ENCODE peak calls at places on chromosome 15, in eight cellular contexts. One of them, this sample, is unnamed.

GRCh38 chr15:78177447-78177873 is 28.3 kb downstream of the IDH3A start:
- DNase-seq in HepG2: peak
- DNase-seq in SK-N-SH: peak
- DNase-seq in GM12878: no peak
- DNase-seq in HCT116: peak
- DNase-seq in A549: peak
- DNase-seq in K562: peak
- DNase-seq in GM23338: peak
- DNase-seq in this sample: no peak

GRCh38 chr15:40927497-40928346 is 1.4 kb upstream of the DLL4 start:
- DNase-seq in HepG2: no peak
- DNase-seq in SK-N-SH: peak
- DNase-seq in GM12878: no peak
- DNase-seq in HCT116: no peak
- DNase-seq in A549: no peak
- DNase-seq in K562: peak
- DNase-seq in GM23338: peak
- DNase-seq in this sample: no peak

GRCh38 chr15:62324382-62324781 is 159.3 kb upstream of the C2CD4B start:
- DNase-seq in HepG2: no peak
- DNase-seq in SK-N-SH: no peak
- DNase-seq in GM12878: no peak
- DNase-seq in HCT116: no peak
- DNase-seq in A549: no peak
- DNase-seq in K562: no peak
- DNase-seq in GM23338: no peak
- DNase-seq in this sample: no peak

GRCh38 chr15:44623178-44623577 is 40.3 kb downstream of the SPG11 start:
- DNase-seq in HepG2: no peak
- DNase-seq in SK-N-SH: no peak
- DNase-seq in GM12878: no peak
- DNase-seq in HCT116: no peak
- DNase-seq in A549: no peak
- DNase-seq in K562: no peak
- DNase-seq in GM23338: no peak
- DNase-seq in this sample: no peak

GRCh38 chr15:89358755-89359439 is 24.3 kb upstream of the POLG start:
- DNase-seq in HepG2: peak
- DNase-seq in SK-N-SH: peak
- DNase-seq in GM12878: peak
- DNase-seq in HCT116: peak
- DNase-seq in A549: peak
- DNase-seq in K562: peak
- DNase-seq in GM23338: peak
- DNase-seq in this sample: peak

GRCh38 chr15:76195506-76196285 is 115.6 kb downstream of the ETFA start:
- DNase-seq in HepG2: peak
- DNase-seq in SK-N-SH: no peak
- DNase-seq in GM12878: no peak
- DNase-seq in HCT116: no peak
- DNase-seq in A549: no peak
- DNase-seq in K562: no peak
- DNase-seq in GM23338: no peak
- DNase-seq in this sample: no peak

GRCh38 chr15:77430652-77431051 is 10.0 kb downstream of the HMG20A start:
- DNase-seq in HepG2: no peak
- DNase-seq in SK-N-SH: no peak
- DNase-seq in GM12878: no peak
- DNase-seq in HCT116: no peak
- DNase-seq in A549: no peak
- DNase-seq in K562: no peak
- DNase-seq in GM23338: no peak
- DNase-seq in this sample: no peak

GRCh38 chr15:77180757-77181156 is 109.8 kb upstream of the TSPAN3 start:
- DNase-seq in HepG2: no peak
- DNase-seq in SK-N-SH: no peak
- DNase-seq in GM12878: no peak
- DNase-seq in HCT116: no peak
- DNase-seq in A549: no peak
- DNase-seq in K562: no peak
- DNase-seq in GM23338: no peak
- DNase-seq in this sample: no peak

GRCh38 chr15:84924074-84924700 is 39.7 kb downstream of the SLC28A1 start:
- DNase-seq in HepG2: no peak
- DNase-seq in SK-N-SH: no peak
- DNase-seq in GM12878: no peak
- DNase-seq in HCT116: no peak
- DNase-seq in A549: no peak
- DNase-seq in K562: no peak
- DNase-seq in GM23338: no peak
- DNase-seq in this sample: no peak

GRCh38 chr15:89097313-89097712 is 9.1 kb downstream of the ABHD2 start:
- DNase-seq in HepG2: no peak
- DNase-seq in SK-N-SH: no peak
- DNase-seq in GM12878: no peak
- DNase-seq in HCT116: no peak
- DNase-seq in A549: no peak
- DNase-seq in K562: no peak
- DNase-seq in GM23338: no peak
- DNase-seq in this sample: no peak

GRCh38 chr15:61528590-61528929 is 299.5 kb upstream of the RORA start:
- DNase-seq in HepG2: no peak
- DNase-seq in SK-N-SH: no peak
- DNase-seq in GM12878: no peak
- DNase-seq in HCT116: no peak
- DNase-seq in A549: no peak
- DNase-seq in K562: no peak
- DNase-seq in GM23338: peak
- DNase-seq in this sample: no peak

GRCh38 chr15:70863450-70864218 is 9.7 kb upstream of the LARP6 start:
- DNase-seq in HepG2: peak
- DNase-seq in SK-N-SH: no peak
- DNase-seq in GM12878: no peak
- DNase-seq in HCT116: peak
- DNase-seq in A549: peak
- DNase-seq in K562: no peak
- DNase-seq in GM23338: no peak
- DNase-seq in this sample: no peak

GRCh38 chr15:77874071-77874470 is 203.4 kb downstream of the TBC1D2B start:
- DNase-seq in HepG2: no peak
- DNase-seq in SK-N-SH: no peak
- DNase-seq in GM12878: no peak
- DNase-seq in HCT116: no peak
- DNase-seq in A549: no peak
- DNase-seq in K562: no peak
- DNase-seq in GM23338: no peak
- DNase-seq in this sample: no peak

GRCh38 chr15:70478251-70478990 is 284.9 kb downstream of the UACA start:
- DNase-seq in HepG2: no peak
- DNase-seq in SK-N-SH: peak
- DNase-seq in GM12878: no peak
- DNase-seq in HCT116: no peak
- DNase-seq in A549: no peak
- DNase-seq in K562: no peak
- DNase-seq in GM23338: no peak
- DNase-seq in this sample: peak

GRCh38 chr15:23467110-23467600 is 20.1 kb upstream of the GOLGA6L2 start:
- DNase-seq in HepG2: peak
- DNase-seq in SK-N-SH: peak
- DNase-seq in GM12878: no peak
- DNase-seq in HCT116: peak
- DNase-seq in A549: peak
- DNase-seq in K562: peak
- DNase-seq in GM23338: peak
- DNase-seq in this sample: no peak

GRCh38 chr15:55707523-55707922 is 35.4 kb downstream of the PRTG start:
- DNase-seq in HepG2: no peak
- DNase-seq in SK-N-SH: no peak
- DNase-seq in GM12878: no peak
- DNase-seq in HCT116: no peak
- DNase-seq in A549: no peak
- DNase-seq in K562: no peak
- DNase-seq in GM23338: no peak
- DNase-seq in this sample: no peak

DNA sequence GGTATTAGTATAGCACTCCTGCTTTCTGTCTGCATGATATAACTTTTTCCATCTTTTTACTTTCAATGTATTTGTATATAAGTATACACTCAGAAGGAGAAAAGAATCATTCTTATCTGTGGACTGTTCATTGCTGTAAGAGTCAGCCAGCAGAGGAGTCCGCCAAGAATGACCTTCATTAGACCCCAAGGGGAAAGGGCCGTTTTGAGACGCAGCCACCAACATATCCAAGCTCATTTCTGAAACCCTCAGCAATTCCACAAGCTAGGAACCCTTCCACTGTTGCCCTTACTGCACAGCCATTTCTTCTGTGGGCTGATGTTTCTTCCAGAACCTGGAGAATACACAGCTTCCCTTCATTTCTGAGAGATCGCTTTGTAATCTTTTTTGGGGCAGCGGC is 301.8 kb downstream of the ADAMTS17 start:
- DNase-seq in HepG2: no peak
- DNase-seq in SK-N-SH: no peak
- DNase-seq in GM12878: no peak
- DNase-seq in HCT116: no peak
- DNase-seq in A549: no peak
- DNase-seq in K562: no peak
- DNase-seq in GM23338: no peak
- DNase-seq in this sample: no peak
- TF ChIP-seq REST in HepG2: no peak
- TF ChIP-seq REST in SK-N-SH: no peak
- TF ChIP-seq REST in GM12878: no peak
- TF ChIP-seq REST in HCT116: no peak
- TF ChIP-seq REST in A549: no peak
- TF ChIP-seq REST in K562: no peak
- TF ChIP-seq REST in GM23338: no peak
- TF ChIP-seq REST in this sample: no peak

DNA sequence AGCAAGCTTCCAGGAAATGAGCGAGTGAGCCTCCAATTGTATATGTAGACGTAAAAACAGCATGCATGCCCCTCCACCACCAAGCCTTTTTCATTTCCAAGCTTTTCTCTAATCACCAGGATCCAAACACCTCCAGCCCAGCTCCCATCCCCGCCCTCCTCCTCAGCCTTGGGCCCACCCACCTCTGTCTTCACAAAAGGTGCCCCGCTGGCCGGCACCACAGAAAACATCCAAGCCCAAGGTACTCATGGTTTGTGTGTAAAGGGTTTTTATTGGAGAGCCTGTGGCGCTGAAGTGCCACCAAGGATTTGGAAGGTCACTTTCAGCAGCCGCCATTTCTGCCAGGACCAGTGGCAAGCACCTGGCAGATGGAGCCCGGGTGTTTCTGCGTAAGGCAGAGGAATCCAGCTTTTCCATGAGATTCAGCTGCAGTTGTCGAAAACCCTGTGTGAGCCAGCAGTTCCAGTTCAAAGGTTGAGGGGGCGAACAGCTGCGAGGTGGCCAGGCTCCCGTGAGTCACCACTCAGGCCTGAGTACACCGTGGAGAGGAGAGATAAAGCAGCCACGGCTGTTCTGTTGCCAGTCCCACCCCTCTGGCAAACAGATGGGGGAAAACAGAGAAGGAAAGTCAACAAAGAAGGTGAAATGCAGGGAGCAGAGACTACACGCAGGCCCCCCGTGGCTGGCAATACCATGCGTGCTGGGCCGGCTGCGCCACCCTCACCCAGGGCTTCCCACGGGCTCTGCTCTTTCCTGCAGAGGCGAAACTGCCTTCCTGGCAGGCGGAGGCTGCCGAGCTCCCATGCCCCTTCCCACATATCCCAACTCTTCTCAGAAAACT is 38.2 kb downstream of the FAM174B start:
- DNase-seq in HepG2: peak
- DNase-seq in SK-N-SH: peak
- DNase-seq in GM12878: no peak
- DNase-seq in HCT116: no peak
- DNase-seq in A549: peak
- DNase-seq in K562: peak
- DNase-seq in GM23338: no peak
- DNase-seq in this sample: no peak
- TF ChIP-seq REST in HepG2: no peak
- TF ChIP-seq REST in SK-N-SH: no peak
- TF ChIP-seq REST in GM12878: no peak
- TF ChIP-seq REST in HCT116: no peak
- TF ChIP-seq REST in A549: no peak
- TF ChIP-seq REST in K562: no peak
- TF ChIP-seq REST in GM23338: no peak
- TF ChIP-seq REST in this sample: no peak

GRCh38 chr15:54560417-54560816 is 582.2 kb downstream of the UNC13C start:
- DNase-seq in HepG2: no peak
- DNase-seq in SK-N-SH: no peak
- DNase-seq in GM12878: no peak
- DNase-seq in HCT116: no peak
- DNase-seq in A549: no peak
- DNase-seq in K562: no peak
- DNase-seq in GM23338: no peak
- DNase-seq in this sample: no peak
- TF ChIP-seq REST in HepG2: no peak
- TF ChIP-seq REST in SK-N-SH: no peak
- TF ChIP-seq REST in GM12878: no peak
- TF ChIP-seq REST in HCT116: no peak
- TF ChIP-seq REST in A549: no peak
- TF ChIP-seq REST in K562: no peak
- TF ChIP-seq REST in GM23338: no peak
- TF ChIP-seq REST in this sample: no peak

GRCh38 chr15:47933865-47934264 is 186.9 kb upstream of the SLC24A5 start:
- DNase-seq in HepG2: no peak
- DNase-seq in SK-N-SH: no peak
- DNase-seq in GM12878: no peak
- DNase-seq in HCT116: no peak
- DNase-seq in A549: no peak
- DNase-seq in K562: no peak
- DNase-seq in GM23338: no peak
- DNase-seq in this sample: no peak

GRCh38 chr15:47932829-47933696 is 187.7 kb upstream of the SLC24A5 start:
- DNase-seq in HepG2: no peak
- DNase-seq in SK-N-SH: no peak
- DNase-seq in GM12878: no peak
- DNase-seq in HCT116: no peak
- DNase-seq in A549: no peak
- DNase-seq in K562: no peak
- DNase-seq in GM23338: no peak
- DNase-seq in this sample: no peak

GRCh38 chr15:47937834-47938233 is 183.0 kb upstream of the SLC24A5 start:
- DNase-seq in HepG2: no peak
- DNase-seq in SK-N-SH: no peak
- DNase-seq in GM12878: no peak
- DNase-seq in HCT116: no peak
- DNase-seq in A549: no peak
- DNase-seq in K562: no peak
- DNase-seq in GM23338: no peak
- DNase-seq in this sample: no peak

DNA sequence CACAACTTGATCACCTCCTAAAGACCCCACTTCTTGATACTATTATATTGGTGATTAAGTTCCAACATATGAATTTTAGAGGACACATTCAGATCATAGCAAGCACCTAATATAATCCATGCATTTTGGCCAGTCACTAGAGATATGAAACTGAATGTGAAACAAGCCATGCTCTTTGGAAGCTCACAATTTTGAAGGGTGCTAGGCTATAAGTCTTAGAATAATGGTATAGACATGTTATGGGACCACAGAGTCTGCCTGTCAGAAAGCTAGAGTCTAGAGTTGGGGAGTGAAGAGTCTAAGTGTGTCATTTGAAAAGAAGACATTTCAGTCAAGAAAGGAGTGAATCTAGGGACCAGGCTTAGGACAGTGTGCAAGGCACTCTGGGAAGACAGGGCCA is 186.4 kb upstream of the SLC24A5 start:
- DNase-seq in HepG2: no peak
- DNase-seq in SK-N-SH: no peak
- DNase-seq in GM12878: no peak
- DNase-seq in HCT116: no peak
- DNase-seq in A549: no peak
- DNase-seq in K562: no peak
- DNase-seq in GM23338: no peak
- DNase-seq in this sample: no peak
- TF ChIP-seq REST in HepG2: no peak
- TF ChIP-seq REST in SK-N-SH: no peak
- TF ChIP-seq REST in GM12878: no peak
- TF ChIP-seq REST in HCT116: no peak
- TF ChIP-seq REST in A549: no peak
- TF ChIP-seq REST in K562: no peak
- TF ChIP-seq REST in GM23338: no peak
- TF ChIP-seq REST in this sample: no peak

This sample was measured in HL-60.